ENCODE peak calls at places on chromosomes 3 and 15, in eight cellular contexts. U, A, S, E, J, R, K and W are unnamed samples.

GRCh38 chr3:150180349-150180748 is 209.7 kb upstream of the PFN2 start:
- DNase-seq in U (no peak), A (no peak), S (no peak), E (no peak), J (no peak), R (no peak), K (peak), W (no peak)

GRCh38 chr3:37772773-37773291 is 88.8 kb upstream of the CTDSPL start:
- DNase-seq in U (no peak), A (no peak), S (peak), E (no peak), J (no peak), R (no peak), K (no peak), W (no peak)

GRCh38 chr3:145244327-145244726 is 916.7 kb downstream of the PLOD2 start:
- DNase-seq in U (no peak), A (no peak), S (no peak), E (no peak), J (no peak), R (no peak), K (no peak), W (no peak)

GRCh38 chr3:164208026-164208425 is 870.3 kb downstream of the SI start:
- DNase-seq in U (no peak), A (no peak), S (no peak), E (no peak), J (no peak), R (no peak), K (no peak), W (no peak)

GRCh38 chr3:55198554-55198953 is 270.7 kb upstream of the LRTM1 start:
- DNase-seq in U (no peak), A (no peak), S (no peak), E (no peak), J (no peak), R (no peak), K (no peak), W (no peak)

GRCh38 chr3:73733796-73734195 is 109.1 kb upstream of the PDZRN3 start:
- DNase-seq in U (no peak), A (no peak), S (no peak), E (no peak), J (no peak), R (no peak), K (no peak), W (no peak)

GRCh38 chr15:85049805-85050204 is 68.1 kb downstream of the PDE8A start:
- DNase-seq in U (no peak), A (no peak), S (no peak), E (no peak), J (no peak), R (no peak), K (no peak), W (no peak)

GRCh38 chr3:140467104-140467577 is 210.7 kb upstream of the TRIM42 start:
- DNase-seq in U (peak), A (no peak), S (no peak), E (no peak), J (peak), R (peak), K (peak), W (no peak)

GRCh38 chr3:173397161-173398110 is at the start of gene NLGN1:
- DNase-seq in U (no peak), A (peak), S (peak), E (no peak), J (peak), R (no peak), K (no peak), W (no peak)

GRCh38 chr3:39879581-39879980 is 70.2 kb downstream of the MYRIP start:
- DNase-seq in U (no peak), A (no peak), S (no peak), E (no peak), J (no peak), R (no peak), K (no peak), W (no peak)

GRCh38 chr3:159189994-159190669 is 388.3 kb downstream of the MFSD1 start:
- DNase-seq in U (no peak), A (no peak), S (no peak), E (no peak), J (no peak), R (no peak), K (no peak), W (no peak)

GRCh38 chr3:67083277-67083676 is 85.2 kb downstream of the KBTBD8 start:
- DNase-seq in U (no peak), A (no peak), S (no peak), E (peak), J (peak), R (no peak), K (no peak), W (peak)

GRCh38 chr15:96267463-96267862 is 63.0 kb upstream of the NR2F2 start:
- DNase-seq in U (no peak), A (no peak), S (no peak), E (no peak), J (no peak), R (no peak), K (no peak), W (no peak)

GRCh38 chr15:59688383-59688887 is 685 bp downstream of the BNIP2 start:
- DNase-seq in U (no peak), A (no peak), S (peak), E (peak), J (peak), R (peak), K (peak), W (peak)

GRCh38 chr3:34387831-34388564 is 589.6 kb downstream of the PDCD6IP start:
- DNase-seq in U (no peak), A (no peak), S (peak), E (no peak), J (no peak), R (no peak), K (no peak), W (no peak)

GRCh38 chr3:45480218-45480617 is 91.8 kb downstream of the LARS2 start:
- DNase-seq in U (no peak), A (no peak), S (no peak), E (no peak), J (no peak), R (no peak), K (peak), W (no peak)

GRCh38 chr3:57127849-57128566 is 37.1 kb downstream of the IL17RD start:
- DNase-seq in U (no peak), A (peak), S (no peak), E (no peak), J (no peak), R (no peak), K (no peak), W (no peak)

GRCh38 chr3:196339493-196340254 is 1.5 kb upstream of the TM4SF19 start:
- DNase-seq in U (no peak), A (no peak), S (no peak), E (no peak), J (peak), R (no peak), K (peak), W (peak)

GRCh38 chr3:25235471-25235870 is 192.6 kb upstream of the RARB start:
- DNase-seq in U (no peak), A (no peak), S (no peak), E (no peak), J (no peak), R (no peak), K (no peak), W (no peak)

DNA sequence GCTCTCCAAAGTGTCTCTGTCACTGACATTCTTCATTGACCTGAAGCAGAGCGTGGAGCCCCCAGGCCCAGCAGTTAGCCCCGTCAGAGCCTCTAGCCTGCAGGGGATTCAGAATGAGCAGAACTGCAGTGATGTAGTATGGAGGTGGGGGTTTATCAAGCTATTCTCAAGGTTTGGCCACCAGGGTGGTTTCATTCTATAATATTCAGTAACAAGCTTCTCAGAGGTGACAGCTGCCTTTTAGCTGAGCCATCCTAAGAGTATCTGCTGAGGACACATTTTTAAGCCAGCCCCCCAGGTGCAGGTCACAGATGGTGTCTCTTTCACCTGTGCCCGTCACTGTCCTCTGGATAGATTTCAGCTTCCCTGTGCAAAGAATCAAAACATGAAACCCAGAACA is 31.9 kb downstream of the CMTM7 start:
- DNase-seq in U (no peak), A (no peak), S (no peak), E (no peak), J (no peak), R (no peak), K (no peak), W (no peak)
- H3K27ac ChIP-seq in U (peak), A (no peak), S (peak), E (no peak), J (no peak), R (no peak), K (no peak), W (peak)

GRCh38 chr15:75695206-75695605 is 17.4 kb downstream of the CSPG4 start:
- DNase-seq in U (no peak), A (no peak), S (peak), E (no peak), J (no peak), R (no peak), K (no peak), W (no peak)

GRCh38 chr15:75695634-75696302 is 16.9 kb downstream of the CSPG4 start:
- DNase-seq in U (no peak), A (no peak), S (no peak), E (no peak), J (no peak), R (no peak), K (no peak), W (no peak)

GRCh38 chr15:75693501-75694240 is 19.0 kb downstream of the CSPG4 start:
- DNase-seq in U (no peak), A (no peak), S (no peak), E (no peak), J (no peak), R (no peak), K (no peak), W (no peak)

GRCh38 chr15:75696303-75696657 is 16.4 kb downstream of the CSPG4 start:
- DNase-seq in U (no peak), A (no peak), S (no peak), E (no peak), J (no peak), R (no peak), K (no peak), W (no peak)

DNA sequence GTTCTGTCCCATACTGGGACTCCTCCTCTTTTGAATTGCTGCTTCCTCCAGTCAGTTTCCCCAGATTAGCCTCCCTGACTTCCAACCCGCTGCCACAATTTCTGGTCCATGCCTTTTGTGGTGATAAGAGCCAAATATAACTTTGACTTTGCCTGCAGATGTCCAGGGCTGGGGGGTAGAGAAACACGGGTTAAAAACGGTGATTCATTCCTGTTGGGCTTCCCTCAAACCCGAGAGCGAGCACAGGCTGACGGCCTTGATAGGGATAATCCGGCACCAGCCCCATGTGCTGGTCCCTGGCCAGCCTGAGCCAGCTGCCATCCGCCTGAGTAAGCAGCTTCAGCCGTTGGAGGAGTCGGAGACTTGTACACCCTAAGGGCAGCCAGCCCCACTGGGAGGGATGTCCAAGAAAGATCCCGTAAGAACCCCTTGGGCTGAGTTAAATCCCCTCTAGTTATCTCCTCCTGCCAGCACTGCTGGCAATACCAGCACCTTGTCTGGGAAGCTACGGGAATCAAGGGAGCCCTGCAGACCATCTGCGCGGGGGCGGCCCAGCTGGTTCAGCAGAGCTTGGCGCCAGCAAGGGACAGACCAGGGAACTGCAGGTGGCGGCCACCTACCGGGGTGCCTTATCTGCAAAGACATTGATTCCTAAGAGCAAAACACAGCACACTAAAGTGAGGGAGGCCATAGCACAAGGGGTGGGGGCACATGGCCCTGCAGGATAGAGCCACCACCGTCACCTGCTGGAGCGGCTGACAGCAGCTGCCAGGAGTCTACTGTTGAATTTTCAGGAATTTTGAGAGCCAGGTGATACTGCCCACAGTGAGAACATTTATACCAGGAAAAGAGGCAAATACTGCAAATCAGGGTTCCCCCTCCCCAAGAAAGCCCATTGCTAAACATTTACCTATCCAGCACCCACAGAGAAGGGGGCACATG is 18.1 kb downstream of the CSPG4 start:
- DNase-seq in U (no peak), A (peak), S (peak), E (no peak), J (peak), R (no peak), K (peak), W (no peak)
- TF ChIP-seq REST in U (no peak), A (peak), S (no peak), E (no peak), J (no peak), R (no peak), K (no peak), W (no peak)

GRCh38 chr3:99686469-99686868 is 48.1 kb downstream of the COL8A1 start:
- DNase-seq in U (no peak), A (no peak), S (no peak), E (no peak), J (no peak), R (no peak), K (no peak), W (no peak)
- TF ChIP-seq POLR2AphosphoS5 in U (no peak), A (no peak), S (no peak), E (no peak), J (no peak), R (no peak), K (no peak), W (no peak)

GRCh38 chr15:32641517-32642059 is at the start of gene SCG5:
- DNase-seq in U (no peak), A (peak), S (peak), E (no peak), J (peak), R (no peak), K (no peak), W (no peak)
- H3K27ac ChIP-seq in U (no peak), A (no peak), S (peak), E (no peak), J (no peak), R (no peak), K (no peak), W (no peak)